ENCODE peak calls at places on chromosomes 11 and 22, in six cellular contexts. One of them, this sample, is unnamed.

GRCh38 chr11:61406067-61406466 is 13.7 kb downstream of the TMEM216 start:
- DNase-seq in caudate nucleus: peak
- DNase-seq in right cardiac atrium: no peak
- DNase-seq in EL: no peak
- DNase-seq in cardiac muscle cell: no peak
- DNase-seq in upper lobe of left lung: no peak
- DNase-seq in this sample: no peak

GRCh38 chr11:64754124-64754918 is 5.5 kb downstream of the PYGM start:
- DNase-seq in right cardiac atrium: peak
- DNase-seq in EL: no peak
- DNase-seq in upper lobe of left lung: no peak
- DNase-seq in cardiac muscle cell: no peak
- DNase-seq in caudate nucleus: no peak
- DNase-seq in this sample: no peak

GRCh38 chr11:59186130-59186594 is 14.2 kb downstream of the DTX4 start:
- DNase-seq in upper lobe of left lung: no peak
- DNase-seq in EL: peak
- DNase-seq in caudate nucleus: peak
- DNase-seq in right cardiac atrium: peak
- DNase-seq in cardiac muscle cell: peak
- DNase-seq in this sample: no peak

GRCh38 chr11:106202935-106203620 is 125.6 kb downstream of the AASDHPPT start:
- DNase-seq in caudate nucleus: no peak
- DNase-seq in cardiac muscle cell: peak
- DNase-seq in upper lobe of left lung: no peak
- DNase-seq in right cardiac atrium: no peak
- DNase-seq in EL: no peak
- DNase-seq in this sample: no peak

GRCh38 chr11:14411818-14412217 is 52.8 kb upstream of the RRAS2 start:
- DNase-seq in upper lobe of left lung: no peak
- DNase-seq in right cardiac atrium: peak
- DNase-seq in cardiac muscle cell: peak
- DNase-seq in caudate nucleus: no peak
- DNase-seq in EL: peak
- DNase-seq in this sample: no peak

GRCh38 chr22:47177334-47177815 is 414.9 kb downstream of the TBC1D22A start:
- DNase-seq in upper lobe of left lung: peak
- DNase-seq in right cardiac atrium: no peak
- DNase-seq in EL: no peak
- DNase-seq in cardiac muscle cell: no peak
- DNase-seq in caudate nucleus: no peak
- DNase-seq in this sample: no peak

GRCh38 chr11:73894725-73895335 is 18.0 kb downstream of the PAAF1 start:
- DNase-seq in cardiac muscle cell: no peak
- DNase-seq in upper lobe of left lung: no peak
- DNase-seq in caudate nucleus: no peak
- DNase-seq in EL: peak
- DNase-seq in right cardiac atrium: no peak
- DNase-seq in this sample: no peak

GRCh38 chr11:68298659-68299516 is 13.5 kb upstream of the LRP5 start:
- DNase-seq in EL: no peak
- DNase-seq in right cardiac atrium: peak
- DNase-seq in caudate nucleus: no peak
- DNase-seq in cardiac muscle cell: no peak
- DNase-seq in upper lobe of left lung: no peak
- DNase-seq in this sample: no peak

GRCh38 chr11:46250071-46251052 is 27.1 kb upstream of the CREB3L1 start:
- DNase-seq in EL: peak
- DNase-seq in upper lobe of left lung: no peak
- DNase-seq in right cardiac atrium: no peak
- DNase-seq in caudate nucleus: no peak
- DNase-seq in cardiac muscle cell: peak
- DNase-seq in this sample: no peak

GRCh38 chr22:44882226-44882905 is 127.4 kb downstream of the PHF21B start:
- DNase-seq in cardiac muscle cell: no peak
- DNase-seq in right cardiac atrium: no peak
- DNase-seq in upper lobe of left lung: peak
- DNase-seq in EL: no peak
- DNase-seq in caudate nucleus: no peak
- DNase-seq in this sample: no peak

GRCh38 chr11:10556590-10556989 is 11.9 kb downstream of the LYVE1 start:
- DNase-seq in caudate nucleus: no peak
- DNase-seq in cardiac muscle cell: no peak
- DNase-seq in right cardiac atrium: no peak
- DNase-seq in upper lobe of left lung: no peak
- DNase-seq in EL: no peak
- DNase-seq in this sample: no peak

GRCh38 chr22:38751422-38752346 is 4.1 kb downstream of the SUN2 start:
- DNase-seq in upper lobe of left lung: no peak
- DNase-seq in EL: no peak
- DNase-seq in right cardiac atrium: peak
- DNase-seq in caudate nucleus: no peak
- DNase-seq in cardiac muscle cell: no peak
- DNase-seq in this sample: no peak

GRCh38 chr11:26621147-26621546 is 49.1 kb upstream of the MUC15 start:
- DNase-seq in caudate nucleus: no peak
- DNase-seq in cardiac muscle cell: peak
- DNase-seq in EL: peak
- DNase-seq in upper lobe of left lung: no peak
- DNase-seq in right cardiac atrium: no peak
- DNase-seq in this sample: no peak

GRCh38 chr22:50700387-50701075 is 27.9 kb downstream of the SHANK3 start:
- DNase-seq in upper lobe of left lung: no peak
- DNase-seq in cardiac muscle cell: no peak
- DNase-seq in EL: no peak
- DNase-seq in caudate nucleus: no peak
- DNase-seq in right cardiac atrium: peak
- DNase-seq in this sample: no peak

GRCh38 chr22:44671742-44672141 is 30.3 kb upstream of the PRR5 start:
- DNase-seq in caudate nucleus: no peak
- DNase-seq in cardiac muscle cell: peak
- DNase-seq in right cardiac atrium: peak
- DNase-seq in EL: peak
- DNase-seq in upper lobe of left lung: no peak
- DNase-seq in this sample: no peak

GRCh38 chr22:26452236-26453016 is 23.4 kb downstream of the ASPHD2 start:
- DNase-seq in cardiac muscle cell: no peak
- DNase-seq in upper lobe of left lung: no peak
- DNase-seq in EL: no peak
- DNase-seq in caudate nucleus: peak
- DNase-seq in right cardiac atrium: no peak
- DNase-seq in this sample: no peak

GRCh38 chr22:17970205-17970708 is 54.1 kb downstream of the MICAL3 start:
- DNase-seq in caudate nucleus: no peak
- DNase-seq in upper lobe of left lung: no peak
- DNase-seq in cardiac muscle cell: peak
- DNase-seq in right cardiac atrium: peak
- DNase-seq in EL: peak
- DNase-seq in this sample: no peak

GRCh38 chr22:44366372-44367310 is 53.9 kb upstream of the SHISAL1 start:
- DNase-seq in right cardiac atrium: peak
- DNase-seq in caudate nucleus: no peak
- DNase-seq in cardiac muscle cell: no peak
- DNase-seq in upper lobe of left lung: no peak
- DNase-seq in EL: no peak
- DNase-seq in this sample: no peak

GRCh38 chr11:128549256-128549944 is 38.0 kb downstream of the ETS1 start:
- DNase-seq in EL: no peak
- DNase-seq in upper lobe of left lung: peak
- DNase-seq in cardiac muscle cell: peak
- DNase-seq in caudate nucleus: no peak
- DNase-seq in right cardiac atrium: peak
- DNase-seq in this sample: no peak

GRCh38 chr11:120170741-120171261 is 32.9 kb upstream of the TRIM29 start:
- DNase-seq in upper lobe of left lung: peak
- DNase-seq in cardiac muscle cell: no peak
- DNase-seq in EL: no peak
- DNase-seq in caudate nucleus: no peak
- DNase-seq in right cardiac atrium: no peak
- DNase-seq in this sample: no peak

GRCh38 chr11:129315781-129316579 is 59.7 kb upstream of the BARX2 start:
- DNase-seq in upper lobe of left lung: peak
- DNase-seq in EL: no peak
- DNase-seq in caudate nucleus: no peak
- DNase-seq in right cardiac atrium: no peak
- DNase-seq in cardiac muscle cell: no peak
- DNase-seq in this sample: no peak

GRCh38 chr11:34256591-34256990 is 101.2 kb downstream of the ABTB2 start:
- DNase-seq in EL: no peak
- DNase-seq in caudate nucleus: no peak
- DNase-seq in cardiac muscle cell: no peak
- DNase-seq in upper lobe of left lung: no peak
- DNase-seq in right cardiac atrium: peak
- DNase-seq in this sample: no peak

GRCh38 chr11:75223954-75224643 is 16.5 kb upstream of the TPBGL start:
- DNase-seq in caudate nucleus: no peak
- DNase-seq in EL: peak
- DNase-seq in right cardiac atrium: no peak
- DNase-seq in cardiac muscle cell: no peak
- DNase-seq in upper lobe of left lung: no peak
- DNase-seq in this sample: peak

GRCh38 chr11:82906236-82906635 is 4.7 kb downstream of the DDIAS start:
- DNase-seq in caudate nucleus: no peak
- DNase-seq in cardiac muscle cell: peak
- DNase-seq in EL: peak
- DNase-seq in right cardiac atrium: no peak
- DNase-seq in upper lobe of left lung: no peak
- DNase-seq in this sample: no peak

GRCh38 chr22:22609271-22609670 is 35.1 kb upstream of the GGTLC2 start:
- DNase-seq in EL: no peak
- DNase-seq in upper lobe of left lung: no peak
- DNase-seq in right cardiac atrium: no peak
- DNase-seq in cardiac muscle cell: no peak
- DNase-seq in caudate nucleus: no peak
- DNase-seq in this sample: no peak

GRCh38 chr22:22692707-22693530 is 48.5 kb downstream of the GGTLC2 start:
- DNase-seq in upper lobe of left lung: peak
- DNase-seq in caudate nucleus: no peak
- DNase-seq in EL: peak
- DNase-seq in cardiac muscle cell: peak
- DNase-seq in right cardiac atrium: no peak
- DNase-seq in this sample: no peak

GRCh38 chr22:46027219-46028068 is 50.5 kb upstream of the WNT7B start:
- DNase-seq in caudate nucleus: peak
- DNase-seq in upper lobe of left lung: peak
- DNase-seq in EL: no peak
- DNase-seq in cardiac muscle cell: no peak
- DNase-seq in right cardiac atrium: peak
- DNase-seq in this sample: no peak

GRCh38 chr22:39717099-39717498 is 146.5 kb downstream of the CACNA1I start:
- DNase-seq in caudate nucleus: no peak
- DNase-seq in cardiac muscle cell: no peak
- DNase-seq in EL: no peak
- DNase-seq in right cardiac atrium: no peak
- DNase-seq in upper lobe of left lung: no peak
- DNase-seq in this sample: no peak

GRCh38 chr11:64592656-64593055 is 1.6 kb downstream of the SLC22A12 start:
- DNase-seq in cardiac muscle cell: no peak
- DNase-seq in upper lobe of left lung: no peak
- DNase-seq in caudate nucleus: no peak
- DNase-seq in right cardiac atrium: no peak
- DNase-seq in EL: no peak
- DNase-seq in this sample: no peak

GRCh38 chr22:29004647-29005371 is 56.8 kb downstream of the C22orf31 start:
- DNase-seq in right cardiac atrium: peak
- DNase-seq in upper lobe of left lung: peak
- DNase-seq in cardiac muscle cell: no peak
- DNase-seq in caudate nucleus: peak
- DNase-seq in EL: no peak
- DNase-seq in this sample: no peak

GRCh38 chr22:50192825-50193204 is 7.1 kb downstream of the TRABD start:
- DNase-seq in right cardiac atrium: peak
- DNase-seq in EL: no peak
- DNase-seq in upper lobe of left lung: peak
- DNase-seq in caudate nucleus: no peak
- DNase-seq in cardiac muscle cell: no peak
- DNase-seq in this sample: no peak

GRCh38 chr22:23512738-23513137 is 67.4 kb downstream of the IGLL1 start:
- DNase-seq in right cardiac atrium: peak
- DNase-seq in caudate nucleus: no peak
- DNase-seq in cardiac muscle cell: no peak
- DNase-seq in EL: no peak
- DNase-seq in upper lobe of left lung: no peak
- DNase-seq in this sample: no peak

GRCh38 chr11:58845342-58845741 is 838 bp upstream of the GLYATL2 start:
- DNase-seq in EL: no peak
- DNase-seq in cardiac muscle cell: no peak
- DNase-seq in right cardiac atrium: no peak
- DNase-seq in caudate nucleus: no peak
- DNase-seq in upper lobe of left lung: no peak
- DNase-seq in this sample: no peak

GRCh38 chr11:2212411-2213251 is 41.0 kb upstream of the TH start:
- DNase-seq in cardiac muscle cell: no peak
- DNase-seq in upper lobe of left lung: peak
- DNase-seq in EL: no peak
- DNase-seq in caudate nucleus: no peak
- DNase-seq in right cardiac atrium: peak
- DNase-seq in this sample: no peak